ENCODE peak calls at places on chromosomes 13 and 19, in eight cellular contexts. O is sigmoid colon, M is NCI-H1930, F is Peyer's patch, P is HCEC 1CT, J is globus pallidus, B is neural crest cell, W is coronary artery. X is an unnamed sample.

GRCh38 chr19:31894451-31894850 is 451.0 kb upstream of the ZNF507 start:
- DNase-seq in W (no peak), B (no peak), O (no peak), J (no peak), F (no peak), M (no peak), P (no peak), X (no peak)

GRCh38 chr19:294819-295686 is 3.9 kb upstream of the PLPP2 start:
- DNase-seq in O (no peak), B (peak; percentile 59), F (peak; percentile 73), W (no peak), P (no peak), M (no peak), J (no peak), X (peak; percentile 39)

GRCh38 chr13:113669871-113670341 is 2.9 kb downstream of the GRK1 start:
- DNase-seq in F (peak; percentile 34), O (peak; percentile 54), B (no peak), P (no peak), J (no peak), M (no peak), W (peak; percentile 70), X (no peak)

GRCh38 chr19:41668315-41668714 is 19.8 kb downstream of the CEACAM7 start:
- DNase-seq in O (no peak), F (no peak), W (no peak), B (no peak), P (no peak), J (no peak), M (no peak), X (no peak)

GRCh38 chr13:93151277-93151676 is 75.3 kb upstream of the GPC6 start:
- DNase-seq in B (no peak), P (peak; percentile 82), O (no peak), M (no peak), J (no peak), W (no peak), F (no peak), X (no peak)

GRCh38 chr19:610801-611505 is 21.3 kb downstream of the HCN2 start:
- DNase-seq in B (no peak), F (no peak), O (no peak), J (no peak), M (no peak), P (peak; percentile 33), W (no peak), X (no peak)

GRCh38 chr13:104796581-104796980 is 1730.4 kb upstream of the SLC10A2 start:
- DNase-seq in P (no peak), B (no peak), J (no peak), F (no peak), O (no peak), W (no peak), M (no peak), X (no peak)

GRCh38 chr13:99981115-99982020 is at the start of gene ZIC2:
- DNase-seq in O (no peak), F (peak; percentile 60), J (no peak), W (no peak), P (peak; percentile 32), B (no peak), M (peak; percentile 84), X (no peak)

GRCh38 chr19:40374084-40374483 is 15.9 kb downstream of the HIPK4 start:
- DNase-seq in J (no peak), O (no peak), B (no peak), F (no peak), P (no peak), M (no peak), W (no peak), X (no peak)

GRCh38 chr13:46614582-46614981 is 61.6 kb downstream of the LRCH1 start:
- DNase-seq in W (no peak), J (no peak), O (no peak), F (no peak), P (peak; percentile 90), M (no peak), B (no peak), X (no peak)

GRCh38 chr13:29520671-29521070 is 74.8 kb downstream of the SLC7A1 start:
- DNase-seq in M (no peak), W (no peak), O (no peak), J (no peak), B (no peak), F (no peak), P (peak; percentile 55), X (no peak)

GRCh38 chr19:5338661-5339469 is 1.7 kb downstream of the PTPRS start:
- DNase-seq in M (no peak), O (no peak), P (no peak), B (peak; percentile 46), J (peak; percentile 55), W (no peak), F (no peak), X (peak; percentile 37)